ENCODE peak calls at places on chromosomes 5 and 9, in six cellular contexts. Y is HCT116, P is hepatocyte, C is neural progenitor cell, A is MM.1S, Q is GM23248. E is an unnamed sample.

GRCh38 chr5:79837707-79838620 is 148.3 kb downstream of the CMYA5 start:
- DNase-seq in C (no peak), A (no peak), Y (no peak), Q (no peak), P (no peak), E (no peak)

GRCh38 chr5:107671742-107672211 is 1.0 kb upstream of the EFNA5 start:
- DNase-seq in Y (peak; percentile 47), A (peak; percentile 10), C (peak; percentile 75), P (peak; percentile 62), Q (peak; percentile 61), E (peak; percentile 72)

GRCh38 chr5:109312695-109313094 is 97.1 kb downstream of the PJA2 start:
- DNase-seq in P (no peak), C (no peak), Y (no peak), Q (no peak), A (no peak), E (no peak)

GRCh38 chr9:120348951-120349429 is 231.0 kb downstream of the CDK5RAP2 start:
- DNase-seq in P (peak; percentile 72), C (peak; percentile 86), Q (peak; percentile 69), Y (peak; percentile 31), A (no peak), E (peak; percentile 88)

GRCh38 chr9:117355542-117355941 is 59.3 kb downstream of the ASTN2 start:
- DNase-seq in A (no peak), Q (no peak), P (no peak), Y (no peak), C (no peak), E (no peak)

GRCh38 chr5:149358294-149358651 is 427 bp downstream of the PCYOX1L start:
- DNase-seq in C (no peak), Y (no peak), Q (peak; percentile 46), A (peak; percentile 36), P (peak; percentile 25), E (peak; percentile 29)

GRCh38 chr5:150590979-150591411 is 49.5 kb upstream of the SYNPO start:
- DNase-seq in Q (no peak), P (peak; percentile 65), A (no peak), C (peak; percentile 65), Y (no peak), E (peak; percentile 54)

GRCh38 chr5:58156354-58156753 is 303.5 kb downstream of the PLK2 start:
- DNase-seq in A (no peak), C (no peak), P (no peak), Y (no peak), Q (peak; percentile 79), E (no peak)

GRCh38 chr5:179858586-179859427 is at the start of gene MRNIP:
- DNase-seq in A (peak; percentile 96), Q (peak; percentile 99), Y (peak; percentile 86), C (peak; percentile 98), P (peak; percentile 98), E (peak; percentile 96)

GRCh38 chr9:97041898-97042297 is 3.0 kb upstream of the CTSV start:
- DNase-seq in Q (no peak), P (peak; percentile 50), Y (no peak), A (no peak), C (no peak), E (no peak)

GRCh38 chr9:97038909-97039781 is at the start of gene CTSV:
- DNase-seq in Q (peak; percentile 91), P (peak; percentile 97), Y (peak; percentile 73), C (peak; percentile 98), A (peak; percentile 88), E (peak; percentile 97)

GRCh38 chr9:97038551-97038908 is 412 bp downstream of the CTSV start:
- DNase-seq in A (no peak), P (no peak), C (no peak), Q (no peak), Y (no peak), E (no peak)
- TF ChIP-seq EZH2 in A (no peak), P (no peak), C (peak; percentile 49), Q (no peak), Y (no peak), E (no peak)

GRCh38 chr5:155700333-155700732 is 626.6 kb upstream of the SGCD start:
- DNase-seq in C (peak; percentile 35), Q (peak; percentile 59), A (peak; percentile 12), Y (no peak), P (peak; percentile 10), E (peak; percentile 61)
- TF ChIP-seq EZH2phosphoT487 in C (no peak), Q (no peak), A (no peak), Y (no peak), P (no peak), E (no peak)

GRCh38 chr9:126642009-126642744 is 28.4 kb downstream of the LMX1B start:
- DNase-seq in C (no peak), P (no peak), Y (no peak), Q (no peak), A (no peak), E (no peak)

GRCh38 chr9:126635661-126636439 is 22.1 kb downstream of the LMX1B start:
- DNase-seq in C (peak; percentile 53), Q (no peak), A (no peak), P (no peak), Y (no peak), E (peak; percentile 45)

GRCh38 chr9:126641118-126641851 is 27.6 kb downstream of the LMX1B start:
- DNase-seq in A (no peak), P (no peak), Y (no peak), Q (no peak), C (no peak), E (no peak)

GRCh38 chr9:126637002-126637849 is 23.5 kb downstream of the LMX1B start:
- DNase-seq in P (no peak), A (no peak), Y (no peak), Q (no peak), C (no peak), E (no peak)

GRCh38 chr9:126638571-126639132 is 24.9 kb downstream of the LMX1B start:
- DNase-seq in Y (no peak), A (no peak), C (peak; percentile 69), P (no peak), Q (peak; percentile 9), E (peak; percentile 84)
- TF ChIP-seq EZH2 in Y (no peak), A (no peak), C (peak; percentile 90), P (peak; percentile 83), Q (no peak), E (peak; percentile 70)

DNA sequence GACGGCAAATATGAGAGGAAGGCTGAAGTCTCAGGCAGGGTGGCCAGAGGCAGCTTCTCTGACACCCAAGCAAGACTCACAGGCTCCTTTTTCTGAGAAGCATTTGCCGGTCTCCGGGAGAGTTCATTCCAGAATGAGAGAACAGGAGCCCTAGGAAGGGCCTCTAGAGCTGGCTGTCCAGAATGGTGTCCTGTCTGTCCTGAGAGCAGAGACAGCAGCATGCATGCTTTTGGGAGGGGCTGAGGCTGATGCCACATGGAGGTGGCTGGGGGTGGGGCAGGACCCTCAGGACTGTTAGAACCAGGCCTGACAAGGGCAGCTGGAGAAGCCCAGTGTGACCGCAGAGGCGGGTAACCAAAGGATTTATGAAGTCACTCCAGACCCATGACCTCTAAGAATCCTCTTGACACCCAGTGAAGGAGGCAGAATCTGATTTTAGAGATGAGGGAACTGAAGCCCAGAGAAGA is 60.0 kb downstream of the SHB start:
- DNase-seq in Q (peak; percentile 12), C (no peak), A (no peak), Y (no peak), P (no peak), E (no peak)
- TF ChIP-seq EZH2phosphoT487 in Q (no peak), C (no peak), A (no peak), Y (no peak), P (no peak), E (no peak)

GRCh38 chr9:97852399-97853055 is 499 bp upstream of the FOXE1 start:
- DNase-seq in Q (no peak), P (no peak), C (peak; percentile 43), A (no peak), Y (no peak), E (peak; percentile 62)
- TF ChIP-seq EZH2 in Q (peak; percentile 99), P (peak; percentile 79), C (peak; percentile 66), A (no peak), Y (no peak), E (peak; percentile 97)

GRCh38 chr9:97556036-97556720 is 54.7 kb downstream of the TMOD1 start:
- DNase-seq in A (no peak), C (no peak), Q (no peak), Y (no peak), P (no peak), E (no peak)

GRCh38 chr9:97558701-97559101 is 57.2 kb downstream of the TMOD1 start:
- DNase-seq in C (no peak), Y (no peak), A (peak; percentile 57), Q (no peak), P (no peak), E (no peak)

GRCh38 chr9:97559111-97559514 is 57.6 kb downstream of the TMOD1 start:
- DNase-seq in Y (no peak), Q (peak; percentile 6), A (peak; percentile 97), P (no peak), C (no peak), E (no peak)

GRCh38 chr9:97556721-97557605 is 55.5 kb downstream of the TMOD1 start:
- DNase-seq in C (no peak), P (no peak), A (no peak), Q (no peak), Y (no peak), E (no peak)

GRCh38 chr9:97557606-97558095 is 56.2 kb downstream of the TMOD1 start:
- DNase-seq in C (no peak), Q (no peak), A (no peak), Y (no peak), P (peak; percentile 25), E (no peak)
- TF ChIP-seq EZH2phosphoT487 in C (no peak), Q (no peak), A (no peak), Y (no peak), P (no peak), E (no peak)

DNA sequence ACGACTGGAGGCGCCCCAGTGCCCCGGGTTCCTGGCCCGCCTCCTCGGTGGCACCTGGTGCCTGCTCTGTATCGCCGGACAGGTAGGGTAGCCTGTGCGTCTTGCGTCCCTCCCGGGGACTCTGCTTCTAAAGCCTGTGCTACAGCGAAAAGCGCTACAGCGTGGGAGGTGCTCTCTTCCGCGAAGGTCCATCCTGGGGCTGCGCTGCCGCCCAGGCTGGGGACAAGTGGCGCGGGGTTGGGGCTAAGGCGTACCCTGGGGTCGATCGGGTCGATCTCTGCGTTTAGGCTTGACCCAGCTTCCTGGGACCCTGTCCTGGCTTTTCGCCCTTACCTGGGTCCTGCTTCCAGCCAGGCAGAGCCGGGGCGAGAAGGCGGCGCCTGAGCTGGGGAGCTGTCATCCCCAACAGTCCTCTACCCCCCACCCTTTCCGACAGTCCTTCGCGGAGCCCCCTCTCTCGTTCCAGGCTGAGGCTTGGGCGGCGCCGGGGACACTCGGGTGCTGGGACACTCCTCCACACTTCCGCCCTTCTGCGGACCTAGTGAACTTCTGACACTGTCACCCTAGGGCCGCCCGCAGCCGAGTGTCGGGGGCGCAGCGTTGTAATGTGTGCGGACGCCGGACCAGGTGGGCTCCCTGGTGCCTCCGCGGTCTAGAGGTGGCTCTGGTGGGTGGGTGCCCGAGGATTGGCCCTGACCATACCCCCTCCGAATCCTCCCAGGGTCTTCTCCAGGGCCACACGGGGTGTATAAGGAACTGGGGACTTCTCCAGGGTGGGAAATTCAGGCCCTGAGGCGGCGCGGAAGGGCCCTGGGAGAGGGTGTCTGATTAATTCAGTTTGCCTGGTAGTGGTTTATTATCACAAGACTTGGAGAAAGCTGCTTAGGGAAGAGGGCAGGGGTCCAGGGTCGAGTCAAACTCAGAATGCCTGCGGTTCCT is 328.2 kb downstream of the SH3GL2 start:
- DNase-seq in Y (no peak), P (peak; percentile 21), A (no peak), C (peak; percentile 50), Q (no peak), E (peak; percentile 68)
- TF ChIP-seq EZH2 in Y (no peak), P (peak; percentile 67), A (no peak), C (peak; percentile 78), Q (no peak), E (no peak)

GRCh38 chr5:155699385-155699784 is 627.6 kb upstream of the SGCD start:
- DNase-seq in A (no peak), C (peak; percentile 44), P (no peak), Y (no peak), Q (no peak), E (peak; percentile 42)

GRCh38 chr5:155697236-155697635 is 629.7 kb upstream of the SGCD start:
- DNase-seq in Y (no peak), C (no peak), Q (no peak), P (no peak), A (no peak), E (no peak)
- TF ChIP-seq EZH2phosphoT487 in Y (no peak), C (no peak), Q (no peak), P (no peak), A (no peak), E (no peak)

E was measured in GM23338.